ENCODE peak calls at places on chromosomes 13 and 19, in seven cellular contexts. One of them, this sample, is unnamed.

GRCh38 chr13:39105110-39105509 is 66.9 kb downstream of the NHLRC3 start:
- DNase-seq in breast epithelium: no peak
- DNase-seq in neural progenitor cell: no peak
- DNase-seq in psoas muscle: no peak
- DNase-seq in dorsolateral prefrontal cortex: no peak
- DNase-seq in heart right ventricle: no peak
- DNase-seq in prostate gland: no peak
- DNase-seq in this sample: no peak

GRCh38 chr13:111013196-111013595 is 98.3 kb upstream of the ANKRD10 start:
- DNase-seq in neural progenitor cell: no peak
- DNase-seq in dorsolateral prefrontal cortex: no peak
- DNase-seq in breast epithelium: no peak
- DNase-seq in prostate gland: no peak
- DNase-seq in psoas muscle: no peak
- DNase-seq in heart right ventricle: no peak
- DNase-seq in this sample: no peak

GRCh38 chr13:100389617-100390016 is 199.0 kb downstream of the GGACT start:
- DNase-seq in heart right ventricle: no peak
- DNase-seq in breast epithelium: no peak
- DNase-seq in neural progenitor cell: no peak
- DNase-seq in prostate gland: no peak
- DNase-seq in dorsolateral prefrontal cortex: no peak
- DNase-seq in psoas muscle: no peak
- DNase-seq in this sample: no peak

GRCh38 chr19:4123615-4124568 is at the start of gene MAP2K2:
- DNase-seq in breast epithelium: peak; percentile 96
- DNase-seq in dorsolateral prefrontal cortex: peak; percentile 92
- DNase-seq in psoas muscle: peak; percentile 98
- DNase-seq in neural progenitor cell: peak; percentile 98
- DNase-seq in heart right ventricle: peak; percentile 98
- DNase-seq in prostate gland: peak; percentile 92
- DNase-seq in this sample: peak; percentile 28

GRCh38 chr19:32029235-32029634 is 316.2 kb upstream of the ZNF507 start:
- DNase-seq in prostate gland: no peak
- DNase-seq in heart right ventricle: no peak
- DNase-seq in dorsolateral prefrontal cortex: no peak
- DNase-seq in breast epithelium: no peak
- DNase-seq in psoas muscle: no peak
- DNase-seq in neural progenitor cell: no peak
- DNase-seq in this sample: no peak

GRCh38 chr13:105817498-105817897 is 718.0 kb downstream of the EFNB2 start:
- DNase-seq in prostate gland: no peak
- DNase-seq in neural progenitor cell: no peak
- DNase-seq in breast epithelium: no peak
- DNase-seq in psoas muscle: no peak
- DNase-seq in heart right ventricle: no peak
- DNase-seq in dorsolateral prefrontal cortex: no peak
- DNase-seq in this sample: no peak

GRCh38 chr19:56170261-56170660 is 5.5 kb upstream of the GALP start:
- DNase-seq in dorsolateral prefrontal cortex: no peak
- DNase-seq in neural progenitor cell: no peak
- DNase-seq in prostate gland: no peak
- DNase-seq in heart right ventricle: no peak
- DNase-seq in breast epithelium: no peak
- DNase-seq in psoas muscle: no peak
- DNase-seq in this sample: peak; percentile 78

GRCh38 chr19:46859637-46860124 is 1.1 kb upstream of the ARHGAP35 start:
- DNase-seq in psoas muscle: peak; percentile 93
- DNase-seq in neural progenitor cell: no peak
- DNase-seq in breast epithelium: peak; percentile 76
- DNase-seq in dorsolateral prefrontal cortex: peak; percentile 64
- DNase-seq in prostate gland: no peak
- DNase-seq in heart right ventricle: peak; percentile 77
- DNase-seq in this sample: no peak

GRCh38 chr13:46057251-46058015 is 4.9 kb upstream of the ZC3H13 start:
- DNase-seq in breast epithelium: no peak
- DNase-seq in neural progenitor cell: peak; percentile 31
- DNase-seq in heart right ventricle: no peak
- DNase-seq in dorsolateral prefrontal cortex: no peak
- DNase-seq in psoas muscle: no peak
- DNase-seq in prostate gland: no peak
- DNase-seq in this sample: no peak

GRCh38 chr13:106133025-106133424 is 402.4 kb downstream of the EFNB2 start:
- DNase-seq in psoas muscle: no peak
- DNase-seq in prostate gland: no peak
- DNase-seq in dorsolateral prefrontal cortex: no peak
- DNase-seq in breast epithelium: no peak
- DNase-seq in neural progenitor cell: no peak
- DNase-seq in heart right ventricle: no peak
- DNase-seq in this sample: no peak

GRCh38 chr19:38793186-38793585 is 4.2 kb downstream of the LGALS7B start:
- DNase-seq in dorsolateral prefrontal cortex: no peak
- DNase-seq in heart right ventricle: no peak
- DNase-seq in breast epithelium: no peak
- DNase-seq in neural progenitor cell: no peak
- DNase-seq in prostate gland: no peak
- DNase-seq in psoas muscle: no peak
- DNase-seq in this sample: peak; percentile 23

GRCh38 chr13:85864963-85865530 is 65.8 kb upstream of the SLITRK6 start:
- DNase-seq in dorsolateral prefrontal cortex: no peak
- DNase-seq in heart right ventricle: no peak
- DNase-seq in prostate gland: no peak
- DNase-seq in breast epithelium: no peak
- DNase-seq in psoas muscle: no peak
- DNase-seq in neural progenitor cell: peak; percentile 58
- DNase-seq in this sample: no peak

GRCh38 chr19:988081-988480 is 3.9 kb downstream of the WDR18 start:
- DNase-seq in heart right ventricle: no peak
- DNase-seq in neural progenitor cell: no peak
- DNase-seq in prostate gland: no peak
- DNase-seq in breast epithelium: no peak
- DNase-seq in psoas muscle: no peak
- DNase-seq in dorsolateral prefrontal cortex: no peak
- DNase-seq in this sample: no peak

GRCh38 chr19:980133-980998 is 3.8 kb upstream of the WDR18 start:
- DNase-seq in heart right ventricle: peak; percentile 44
- DNase-seq in neural progenitor cell: peak; percentile 93
- DNase-seq in psoas muscle: no peak
- DNase-seq in breast epithelium: no peak
- DNase-seq in prostate gland: no peak
- DNase-seq in dorsolateral prefrontal cortex: no peak
- DNase-seq in this sample: no peak

GRCh38 chr19:986083-986482 is 1.9 kb downstream of the WDR18 start:
- DNase-seq in breast epithelium: no peak
- DNase-seq in heart right ventricle: no peak
- DNase-seq in psoas muscle: no peak
- DNase-seq in prostate gland: no peak
- DNase-seq in neural progenitor cell: no peak
- DNase-seq in dorsolateral prefrontal cortex: no peak
- DNase-seq in this sample: no peak

GRCh38 chr19:982567-983170 is 1.5 kb upstream of the WDR18 start:
- DNase-seq in prostate gland: peak; percentile 47
- DNase-seq in breast epithelium: peak; percentile 63
- DNase-seq in psoas muscle: peak; percentile 87
- DNase-seq in heart right ventricle: peak; percentile 83
- DNase-seq in neural progenitor cell: peak; percentile 89
- DNase-seq in dorsolateral prefrontal cortex: peak; percentile 28
- DNase-seq in this sample: no peak

DNA sequence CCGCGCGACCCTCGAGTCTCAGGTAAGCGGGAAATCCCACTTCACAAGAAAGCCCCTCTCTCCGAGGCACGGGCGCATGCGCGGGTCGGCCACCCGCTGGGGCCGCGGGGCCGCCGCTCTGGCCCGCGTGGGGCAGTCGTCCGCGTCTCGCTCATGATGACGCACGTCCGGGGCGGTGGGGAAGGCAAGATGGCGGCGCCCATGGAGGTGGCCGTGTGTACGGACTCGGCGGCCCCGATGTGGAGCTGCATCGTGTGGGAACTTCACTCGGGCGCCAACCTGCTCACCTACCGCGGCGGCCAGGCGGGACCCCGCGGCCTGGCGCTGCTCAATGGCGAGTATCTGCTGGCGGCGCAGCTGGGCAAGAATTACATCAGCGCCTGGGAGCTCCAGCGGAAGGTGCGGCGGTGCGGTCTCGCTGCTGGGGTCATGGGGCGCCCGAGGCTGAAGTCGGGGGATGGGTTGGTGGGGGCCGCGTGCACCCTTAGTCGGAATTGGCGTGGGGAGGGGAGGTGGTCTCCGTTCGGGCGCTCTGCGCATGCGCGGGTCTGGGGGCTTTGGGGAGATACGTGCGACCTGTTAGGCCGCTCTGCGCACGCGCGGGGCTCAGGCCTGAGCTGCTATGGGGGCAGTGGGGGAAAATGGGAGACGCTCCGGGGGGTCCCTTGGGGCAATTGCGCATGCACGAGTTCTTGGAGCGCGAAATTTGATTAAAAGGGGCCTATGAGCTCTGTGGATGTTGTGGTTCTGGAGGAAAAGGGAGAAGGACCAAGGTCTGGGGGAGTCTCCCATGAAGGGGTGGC is at the start of gene WDR18:
- DNase-seq in prostate gland: peak; percentile 92
- DNase-seq in psoas muscle: peak; percentile 97
- DNase-seq in neural progenitor cell: peak; percentile 95
- DNase-seq in breast epithelium: peak; percentile 93
- DNase-seq in dorsolateral prefrontal cortex: peak; percentile 94
- DNase-seq in heart right ventricle: peak; percentile 95
- DNase-seq in this sample: no peak
- TF ChIP-seq CTCF in prostate gland: peak; percentile 61
- TF ChIP-seq CTCF in psoas muscle: no peak
- TF ChIP-seq CTCF in neural progenitor cell: peak; percentile 8
- TF ChIP-seq CTCF in breast epithelium: peak; percentile 29
- TF ChIP-seq CTCF in dorsolateral prefrontal cortex: peak; percentile 46
- TF ChIP-seq CTCF in heart right ventricle: no peak
- TF ChIP-seq CTCF in this sample: no peak

GRCh38 chr19:1746401-1747284 is 6.7 kb upstream of the ONECUT3 start:
- DNase-seq in neural progenitor cell: no peak
- DNase-seq in dorsolateral prefrontal cortex: no peak
- DNase-seq in heart right ventricle: no peak
- DNase-seq in breast epithelium: no peak
- DNase-seq in prostate gland: no peak
- DNase-seq in psoas muscle: no peak
- DNase-seq in this sample: no peak
- H3K27me3 ChIP-seq in neural progenitor cell: peaks cover 98% of the 10 kb centered on the region
- H3K27me3 ChIP-seq in dorsolateral prefrontal cortex: peaks cover 60% of the 10 kb centered on the region
- H3K27me3 ChIP-seq in heart right ventricle: peaks cover 92% of the 10 kb centered on the region
- H3K27me3 ChIP-seq in breast epithelium: peaks cover 34% of the 10 kb centered on the region
- H3K27me3 ChIP-seq in prostate gland: peaks cover 61% of the 10 kb centered on the region
- H3K27me3 ChIP-seq in psoas muscle: peaks cover 50% of the 10 kb centered on the region
- H3K27me3 ChIP-seq in this sample: peaks cover 56% of the 10 kb centered on the region

DNA sequence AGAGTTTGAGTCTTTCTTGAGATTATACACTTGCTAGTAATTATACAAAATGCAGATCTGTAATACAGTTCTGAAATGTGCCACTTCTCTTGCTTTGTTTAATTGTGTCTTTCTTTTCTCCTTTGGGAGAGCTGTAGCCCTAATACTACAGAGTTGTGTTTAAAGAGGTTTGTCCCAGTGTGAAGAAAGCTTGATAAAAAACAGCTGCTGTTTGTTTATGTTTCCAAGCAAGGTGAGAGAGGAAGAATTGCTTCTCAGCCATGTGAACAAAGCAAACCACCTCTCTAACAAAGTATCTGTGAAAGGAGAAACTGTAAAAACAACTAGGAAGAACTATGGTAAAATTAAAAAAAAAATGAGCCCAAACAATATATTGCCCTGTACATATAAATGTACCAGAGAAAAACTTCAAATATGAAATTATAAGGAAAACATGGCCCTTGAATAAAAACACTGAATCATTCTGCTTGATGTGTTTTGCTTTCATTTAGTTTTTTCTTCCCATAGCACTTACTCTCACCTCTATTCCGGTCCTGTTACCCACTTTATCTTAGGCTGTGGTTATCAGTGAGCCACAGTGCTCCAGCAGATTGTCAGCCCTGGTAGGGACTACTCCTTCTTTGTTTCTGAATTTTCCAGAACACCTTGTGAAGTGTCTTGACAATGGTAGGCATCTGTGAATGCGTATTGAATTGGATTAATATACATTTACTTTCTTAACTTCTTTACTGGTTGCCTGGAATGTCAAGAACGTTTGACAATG is 257.1 kb downstream of the MTUS2 start:
- DNase-seq in dorsolateral prefrontal cortex: no peak
- DNase-seq in heart right ventricle: no peak
- DNase-seq in breast epithelium: no peak
- DNase-seq in prostate gland: no peak
- DNase-seq in neural progenitor cell: no peak
- DNase-seq in psoas muscle: no peak
- DNase-seq in this sample: no peak
- H3K4me3 ChIP-seq in dorsolateral prefrontal cortex: no peak overlapping the region
- H3K4me3 ChIP-seq in heart right ventricle: no peak overlapping the region
- H3K4me3 ChIP-seq in breast epithelium: no peak overlapping the region
- H3K4me3 ChIP-seq in prostate gland: no peak overlapping the region
- H3K4me3 ChIP-seq in neural progenitor cell: no peak overlapping the region
- H3K4me3 ChIP-seq in psoas muscle: no peak overlapping the region
- H3K4me3 ChIP-seq in this sample: no peak overlapping the region

GRCh38 chr19:6737284-6737872 is at the start of gene GPR108:
- DNase-seq in dorsolateral prefrontal cortex: peak; percentile 100
- DNase-seq in neural progenitor cell: peak; percentile 100
- DNase-seq in heart right ventricle: peak; percentile 99
- DNase-seq in breast epithelium: peak; percentile 99
- DNase-seq in prostate gland: peak; percentile 100
- DNase-seq in psoas muscle: peak; percentile 100
- DNase-seq in this sample: peak; percentile 99

GRCh38 chr19:6737873-6738725 is 719 bp upstream of the GPR108 start:
- DNase-seq in dorsolateral prefrontal cortex: peak; percentile 98
- DNase-seq in prostate gland: peak; percentile 100
- DNase-seq in neural progenitor cell: peak; percentile 77
- DNase-seq in heart right ventricle: peak; percentile 87
- DNase-seq in breast epithelium: peak; percentile 97
- DNase-seq in psoas muscle: peak; percentile 96
- DNase-seq in this sample: no peak

GRCh38 chr19:6739884-6740588 is 556 bp downstream of the TRIP10 start:
- DNase-seq in psoas muscle: peak; percentile 91
- DNase-seq in heart right ventricle: peak; percentile 63
- DNase-seq in neural progenitor cell: peak; percentile 74
- DNase-seq in dorsolateral prefrontal cortex: no peak
- DNase-seq in prostate gland: no peak
- DNase-seq in breast epithelium: no peak
- DNase-seq in this sample: no peak

GRCh38 chr19:6739390-6739883 is at the start of gene TRIP10:
- DNase-seq in psoas muscle: peak; percentile 93
- DNase-seq in neural progenitor cell: peak; percentile 94
- DNase-seq in heart right ventricle: peak; percentile 90
- DNase-seq in prostate gland: peak; percentile 85
- DNase-seq in breast epithelium: peak; percentile 79
- DNase-seq in dorsolateral prefrontal cortex: peak; percentile 65
- DNase-seq in this sample: no peak

GRCh38 chr19:6738726-6739389 is 622 bp upstream of the TRIP10 start:
- DNase-seq in breast epithelium: no peak
- DNase-seq in neural progenitor cell: peak; percentile 51
- DNase-seq in psoas muscle: peak; percentile 86
- DNase-seq in heart right ventricle: peak; percentile 62
- DNase-seq in prostate gland: peak; percentile 41
- DNase-seq in dorsolateral prefrontal cortex: no peak
- DNase-seq in this sample: no peak
- TF ChIP-seq CTCF in breast epithelium: peak; percentile 5
- TF ChIP-seq CTCF in neural progenitor cell: no peak
- TF ChIP-seq CTCF in psoas muscle: no peak
- TF ChIP-seq CTCF in heart right ventricle: peak; percentile 23
- TF ChIP-seq CTCF in prostate gland: no peak
- TF ChIP-seq CTCF in dorsolateral prefrontal cortex: no peak
- TF ChIP-seq CTCF in this sample: no peak

This sample was measured in kidney epithelial cell.